ENCODE peak calls at places on chromosomes 5 and 9, in four cellular contexts. One of them, this sample, is unnamed.

GRCh38 chr9:126722922-126723806 is 81.7 kb upstream of the ZBTB43 start:
- DNase-seq in K562: peak
- DNase-seq in GM12878: no peak
- DNase-seq in HepG2: no peak
- DNase-seq in this sample: no peak

GRCh38 chr9:77922587-77922986 is 109.0 kb downstream of the GNAQ start:
- DNase-seq in HepG2: no peak
- DNase-seq in K562: no peak
- DNase-seq in GM12878: no peak
- DNase-seq in this sample: no peak

GRCh38 chr9:96064838-96065481 is 189.5 kb downstream of the ERCC6L2 start:
- DNase-seq in HepG2: no peak
- DNase-seq in GM12878: no peak
- DNase-seq in K562: no peak
- DNase-seq in this sample: no peak

GRCh38 chr5:64666058-64666457 is 24.2 kb upstream of the SHISAL2B start:
- DNase-seq in GM12878: no peak
- DNase-seq in K562: no peak
- DNase-seq in HepG2: no peak
- DNase-seq in this sample: no peak

GRCh38 chr5:78649816-78650561 is 1.4 kb upstream of the LHFPL2 start:
- DNase-seq in HepG2: peak
- DNase-seq in GM12878: no peak
- DNase-seq in K562: no peak
- DNase-seq in this sample: no peak

GRCh38 chr5:116492016-116492623 is 82.5 kb downstream of the SEMA6A start:
- DNase-seq in K562: no peak
- DNase-seq in HepG2: peak
- DNase-seq in GM12878: no peak
- DNase-seq in this sample: no peak

GRCh38 chr9:101027246-101027645 is 1.3 kb upstream of the PLPPR1 start:
- DNase-seq in HepG2: no peak
- DNase-seq in GM12878: no peak
- DNase-seq in K562: no peak
- DNase-seq in this sample: no peak

GRCh38 chr5:179271821-179272325 is 73.4 kb downstream of the ADAMTS2 start:
- DNase-seq in K562: no peak
- DNase-seq in HepG2: no peak
- DNase-seq in GM12878: no peak
- DNase-seq in this sample: no peak

GRCh38 chr9:37732086-37732744 is 21.4 kb upstream of the TRMT10B start:
- DNase-seq in HepG2: no peak
- DNase-seq in GM12878: no peak
- DNase-seq in K562: no peak
- DNase-seq in this sample: no peak

GRCh38 chr5:172182291-172182690 is 5.7 kb downstream of the STK10 start:
- DNase-seq in GM12878: no peak
- DNase-seq in HepG2: no peak
- DNase-seq in K562: no peak
- DNase-seq in this sample: no peak

GRCh38 chr9:135988493-135988892 is 27.3 kb upstream of the UBAC1 start:
- DNase-seq in GM12878: no peak
- DNase-seq in K562: no peak
- DNase-seq in HepG2: no peak
- DNase-seq in this sample: no peak

GRCh38 chr5:9562101-9562500 is 16.2 kb upstream of the SEMA5A start:
- DNase-seq in K562: no peak
- DNase-seq in GM12878: no peak
- DNase-seq in HepG2: no peak
- DNase-seq in this sample: no peak

GRCh38 chr9:72271617-72272478 is 93.2 kb downstream of the ZFAND5 start:
- DNase-seq in GM12878: no peak
- DNase-seq in K562: peak
- DNase-seq in HepG2: peak
- DNase-seq in this sample: peak

GRCh38 chr9:108854641-108855528 is 901 bp downstream of the ACTL7B start:
- DNase-seq in K562: no peak
- DNase-seq in GM12878: no peak
- DNase-seq in HepG2: no peak
- DNase-seq in this sample: no peak

GRCh38 chr9:131598121-131598520 is 52.8 kb downstream of the PRRT1B start:
- DNase-seq in K562: no peak
- DNase-seq in GM12878: no peak
- DNase-seq in HepG2: no peak
- DNase-seq in this sample: no peak

GRCh38 chr5:72347801-72348305 is 27.7 kb downstream of the PTCD2 start:
- DNase-seq in HepG2: no peak
- DNase-seq in GM12878: no peak
- DNase-seq in K562: no peak
- DNase-seq in this sample: no peak

GRCh38 chr9:132744881-132745761 is 74.9 kb downstream of the GTF3C4 start:
- DNase-seq in K562: no peak
- DNase-seq in HepG2: no peak
- DNase-seq in GM12878: no peak
- DNase-seq in this sample: peak

GRCh38 chr9:4079346-4079745 is 220.5 kb downstream of the GLIS3 start:
- DNase-seq in GM12878: no peak
- DNase-seq in HepG2: no peak
- DNase-seq in K562: no peak
- DNase-seq in this sample: no peak

GRCh38 chr5:42514759-42515158 is 91.5 kb downstream of the GHR start:
- DNase-seq in HepG2: peak
- DNase-seq in K562: no peak
- DNase-seq in GM12878: no peak
- DNase-seq in this sample: no peak

GRCh38 chr9:119556129-119556875 is 187.1 kb upstream of the BRINP1 start:
- DNase-seq in K562: peak
- DNase-seq in HepG2: peak
- DNase-seq in GM12878: no peak
- DNase-seq in this sample: peak

GRCh38 chr5:179270581-179271300 is 74.5 kb downstream of the ADAMTS2 start:
- DNase-seq in K562: no peak
- DNase-seq in GM12878: no peak
- DNase-seq in HepG2: no peak
- DNase-seq in this sample: no peak

GRCh38 chr9:36933676-36934215 is 100.3 kb downstream of the PAX5 start:
- DNase-seq in GM12878: no peak
- DNase-seq in K562: no peak
- DNase-seq in HepG2: no peak
- DNase-seq in this sample: no peak

GRCh38 chr5:130189961-130190360 is 285.7 kb downstream of the CHSY3 start:
- DNase-seq in HepG2: no peak
- DNase-seq in K562: no peak
- DNase-seq in GM12878: no peak
- DNase-seq in this sample: no peak

GRCh38 chr9:90772381-90772780 is 29.2 kb upstream of the SYK start:
- DNase-seq in HepG2: no peak
- DNase-seq in GM12878: no peak
- DNase-seq in K562: no peak
- DNase-seq in this sample: no peak

GRCh38 chr5:172828911-172829431 is 5.1 kb upstream of the ERGIC1 start:
- DNase-seq in K562: no peak
- DNase-seq in GM12878: no peak
- DNase-seq in HepG2: no peak
- DNase-seq in this sample: no peak

GRCh38 chr5:14168139-14168792 is 25.1 kb downstream of the TRIO start:
- DNase-seq in K562: no peak
- DNase-seq in HepG2: no peak
- DNase-seq in GM12878: no peak
- DNase-seq in this sample: no peak

GRCh38 chr9:132126837-132127236 is 35.0 kb upstream of the NTNG2 start:
- DNase-seq in GM12878: no peak
- DNase-seq in K562: no peak
- DNase-seq in HepG2: no peak
- DNase-seq in this sample: no peak

GRCh38 chr5:124735169-124735858 is 11.1 kb downstream of the ZNF608 start:
- DNase-seq in HepG2: no peak
- DNase-seq in GM12878: no peak
- DNase-seq in K562: peak
- DNase-seq in this sample: peak

GRCh38 chr5:124736814-124737186 is 9.6 kb downstream of the ZNF608 start:
- DNase-seq in GM12878: no peak
- DNase-seq in K562: no peak
- DNase-seq in HepG2: no peak
- DNase-seq in this sample: no peak

GRCh38 chr5:124737651-124738050 is 8.8 kb downstream of the ZNF608 start:
- DNase-seq in K562: no peak
- DNase-seq in GM12878: no peak
- DNase-seq in HepG2: no peak
- DNase-seq in this sample: no peak

GRCh38 chr5:124734574-124735168 is 11.8 kb downstream of the ZNF608 start:
- DNase-seq in HepG2: no peak
- DNase-seq in K562: no peak
- DNase-seq in GM12878: no peak
- DNase-seq in this sample: no peak

GRCh38 chr5:124736111-124736813 is 10.2 kb downstream of the ZNF608 start:
- DNase-seq in HepG2: no peak
- DNase-seq in GM12878: no peak
- DNase-seq in K562: no peak
- DNase-seq in this sample: no peak
- TF ChIP-seq FOXK2 in HepG2: no peak
- TF ChIP-seq FOXK2 in GM12878: no peak
- TF ChIP-seq FOXK2 in K562: no peak
- TF ChIP-seq FOXK2 in this sample: no peak

DNA sequence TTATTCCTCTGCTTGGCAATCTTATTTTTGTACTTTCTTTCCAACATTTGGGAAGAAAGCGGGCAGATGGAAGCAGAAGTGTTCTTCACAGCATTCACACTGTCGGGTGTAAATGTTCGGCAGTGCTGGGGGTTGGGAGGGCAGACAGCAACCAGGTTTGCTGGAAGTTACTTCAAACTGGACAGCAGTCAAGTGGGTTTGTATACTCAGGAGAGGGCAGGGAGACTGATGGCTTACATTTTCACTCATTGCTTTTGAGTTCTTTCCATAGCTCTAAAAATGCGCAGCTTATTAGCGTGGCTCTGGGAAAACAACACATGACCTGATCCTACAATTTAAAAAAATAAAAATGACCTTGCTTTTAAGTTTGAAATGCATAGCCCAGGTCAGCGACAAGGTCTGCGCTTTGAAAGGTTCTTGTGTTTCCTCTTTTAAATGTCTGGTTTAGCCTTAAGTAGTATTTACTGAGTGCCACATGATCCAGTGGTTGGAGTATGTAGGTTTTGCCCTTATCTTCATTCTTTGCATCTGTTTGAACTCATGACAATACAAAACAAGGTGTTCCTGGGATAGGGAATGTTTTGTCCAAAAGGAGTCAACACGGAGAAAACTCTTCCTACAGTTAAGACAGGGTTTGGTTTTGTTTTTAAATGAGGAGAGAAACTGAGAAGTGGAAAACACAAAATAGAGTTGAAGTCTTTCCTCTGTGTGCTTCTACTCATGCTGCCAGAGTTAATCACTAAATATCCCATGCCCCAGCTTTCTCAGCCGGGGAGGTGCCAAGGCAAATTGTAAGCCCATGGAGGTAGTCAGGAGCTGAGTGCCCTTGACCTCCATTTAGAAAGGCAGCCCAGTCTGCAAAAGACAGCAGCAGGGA is 132.7 kb upstream of the DMRT1 start:
- DNase-seq in K562: no peak
- DNase-seq in HepG2: peak
- DNase-seq in GM12878: no peak
- DNase-seq in this sample: no peak
- TF ChIP-seq TARDBP in K562: no peak
- TF ChIP-seq TARDBP in HepG2: no peak
- TF ChIP-seq TARDBP in GM12878: no peak
- TF ChIP-seq TARDBP in this sample: no peak

GRCh38 chr5:140221697-140222223 is 46.8 kb downstream of the CYSTM1 start:
- DNase-seq in GM12878: no peak
- DNase-seq in HepG2: no peak
- DNase-seq in K562: peak
- DNase-seq in this sample: no peak

GRCh38 chr5:140220032-140220697 is 45.2 kb downstream of the CYSTM1 start:
- DNase-seq in K562: no peak
- DNase-seq in HepG2: no peak
- DNase-seq in GM12878: peak
- DNase-seq in this sample: no peak

GRCh38 chr5:140220698-140221064 is 45.7 kb downstream of the CYSTM1 start:
- DNase-seq in HepG2: no peak
- DNase-seq in GM12878: no peak
- DNase-seq in K562: no peak
- DNase-seq in this sample: no peak

GRCh38 chr5:140217299-140218026 is 42.5 kb downstream of the CYSTM1 start:
- DNase-seq in HepG2: no peak
- DNase-seq in GM12878: no peak
- DNase-seq in K562: peak
- DNase-seq in this sample: no peak

DNA sequence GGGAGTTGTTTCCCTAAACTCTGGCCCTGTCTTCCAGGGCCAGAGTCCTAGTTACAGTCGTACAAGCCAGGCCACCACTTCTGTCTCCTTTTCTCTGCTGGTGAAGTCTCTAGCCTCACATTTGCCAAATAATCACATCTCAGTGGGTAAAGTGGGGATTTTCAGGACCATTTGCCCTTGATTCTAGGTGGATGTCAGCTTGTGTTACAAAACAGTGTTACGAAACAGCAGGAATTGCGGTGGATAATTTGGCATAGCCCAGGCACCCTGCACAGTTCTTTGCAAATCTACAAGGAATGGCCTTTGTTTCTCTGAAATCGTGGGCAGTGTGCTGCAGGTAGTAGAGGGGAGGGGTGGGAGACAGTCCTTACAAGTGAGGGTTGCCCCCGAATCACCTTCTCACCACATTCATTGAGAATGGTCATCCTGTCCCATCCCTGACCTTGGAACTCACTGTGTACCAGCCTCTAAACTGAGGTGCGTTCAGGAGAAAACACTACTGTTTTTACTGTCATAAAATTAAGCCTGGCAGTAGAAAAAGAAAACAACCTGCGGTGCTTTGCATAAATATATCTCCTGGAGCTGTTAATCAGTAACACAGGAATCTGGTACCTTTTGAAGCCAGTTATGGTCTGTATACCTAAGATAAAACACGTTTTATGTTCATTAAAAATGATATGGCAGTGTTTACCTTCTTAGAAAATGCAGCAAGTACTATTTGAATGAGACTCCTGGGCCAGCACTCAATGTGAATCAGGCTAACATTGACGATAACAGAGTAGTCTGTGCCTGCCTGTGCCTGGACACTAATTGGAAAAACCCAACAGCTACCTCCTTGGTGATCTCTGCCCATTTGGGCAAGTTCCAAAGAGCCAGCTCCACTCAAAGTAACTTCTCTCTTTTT is 44.3 kb downstream of the CYSTM1 start:
- DNase-seq in GM12878: no peak
- DNase-seq in HepG2: peak
- DNase-seq in K562: no peak
- DNase-seq in this sample: no peak
- TF ChIP-seq FOXK2 in GM12878: no peak
- TF ChIP-seq FOXK2 in HepG2: no peak
- TF ChIP-seq FOXK2 in K562: no peak
- TF ChIP-seq FOXK2 in this sample: no peak

GRCh38 chr9:130535818-130536521 is 43.4 kb upstream of the FUBP3 start:
- DNase-seq in HepG2: peak
- DNase-seq in GM12878: no peak
- DNase-seq in K562: peak
- DNase-seq in this sample: no peak
- TF ChIP-seq TARDBP in HepG2: no peak
- TF ChIP-seq TARDBP in GM12878: no peak
- TF ChIP-seq TARDBP in K562: no peak
- TF ChIP-seq TARDBP in this sample: no peak